ENCODE peak calls at places on chromosomes 16 and 17, in eight cellular contexts. M, W, S, B, Q, V, U and D are unnamed samples.

GRCh38 chr16:67922740-67923139 is 8.9 kb downstream of the CTRL start:
- DNase-seq in Q (no peak), B (peak; percentile 70), S (no peak), W (no peak), M (no peak), U (no peak), V (no peak), D (no peak)

GRCh38 chr16:73365010-73365409 is 317.1 kb upstream of the ZFHX3 start:
- DNase-seq in W (no peak), B (no peak), M (no peak), V (peak; percentile 39), S (no peak), Q (peak; percentile 60), U (no peak), D (no peak)

GRCh38 chr17:32136856-32137255 is 5.4 kb upstream of the RHOT1 start:
- DNase-seq in V (no peak), Q (peak; percentile 17), M (no peak), U (no peak), S (no peak), B (no peak), W (no peak), D (no peak)

GRCh38 chr16:73228649-73229048 is 180.7 kb upstream of the ZFHX3 start:
- DNase-seq in V (peak; percentile 87), M (no peak), B (no peak), W (no peak), Q (peak; percentile 93), S (no peak), U (no peak), D (no peak)

GRCh38 chr16:58152246-58152868 is 23.2 kb upstream of the CFAP20 start:
- DNase-seq in U (no peak), W (no peak), V (no peak), M (no peak), Q (no peak), B (no peak), S (no peak), D (no peak)

GRCh38 chr17:80938556-80938955 is 53.1 kb upstream of the CHMP6 start:
- DNase-seq in U (no peak), W (no peak), S (no peak), V (no peak), B (no peak), M (no peak), Q (no peak), D (no peak)

GRCh38 chr16:75002474-75002873 is 3.6 kb downstream of the ZNRF1 start:
- DNase-seq in W (no peak), U (no peak), V (no peak), Q (no peak), M (no peak), B (no peak), S (no peak), D (no peak)

GRCh38 chr17:181213-182163 is at the start of gene DOC2B:
- DNase-seq in S (peak; percentile 80), B (no peak), Q (peak; percentile 41), W (no peak), M (no peak), V (no peak), U (no peak), D (no peak)

GRCh38 chr17:41278176-41278955 is 2.9 kb downstream of the KRTAP9-7 start:
- DNase-seq in Q (no peak), V (no peak), M (no peak), S (no peak), W (no peak), B (no peak), U (no peak), D (no peak)

GRCh38 chr17:66573078-66573477 is 261.8 kb upstream of the CACNG5 start:
- DNase-seq in M (no peak), Q (no peak), S (no peak), W (no peak), B (no peak), U (no peak), V (no peak), D (no peak)

GRCh38 chr17:17367931-17368330 is 64.8 kb downstream of the NT5M start:
- DNase-seq in W (no peak), S (no peak), U (no peak), B (no peak), Q (no peak), M (no peak), V (no peak), D (no peak)

GRCh38 chr17:75503976-75504346 is 11.4 kb downstream of the CASKIN2 start:
- DNase-seq in M (no peak), B (no peak), Q (no peak), W (no peak), U (no peak), S (no peak), V (no peak), D (no peak)

GRCh38 chr17:42917236-42917603 is 16.6 kb downstream of the G6PC1 start:
- DNase-seq in V (no peak), S (no peak), M (no peak), B (no peak), W (no peak), Q (no peak), U (no peak), D (no peak)

GRCh38 chr16:49284962-49285361 is 3.3 kb upstream of the CBLN1 start:
- DNase-seq in W (no peak), V (no peak), S (no peak), B (no peak), M (no peak), Q (no peak), U (no peak), D (no peak)

GRCh38 chr16:87391950-87392822 is at the start of gene MAP1LC3B:
- DNase-seq in Q (peak; percentile 98), U (peak; percentile 77), V (peak; percentile 96), S (peak; percentile 95), M (peak; percentile 97), B (peak; percentile 95), W (peak; percentile 78), D (peak; percentile 99)

GRCh38 chr17:64320613-64321553 is 57.8 kb upstream of the TEX2 start:
- DNase-seq in S (peak; percentile 96), U (no peak), V (peak; percentile 88), W (peak; percentile 32), M (peak; percentile 73), Q (peak; percentile 90), B (no peak), D (peak; percentile 19)

GRCh38 chr17:69900829-69901228 is 174.2 kb upstream of the KCNJ16 start:
- DNase-seq in Q (peak; percentile 8), B (no peak), S (no peak), M (no peak), W (no peak), U (no peak), V (no peak), D (no peak)

GRCh38 chr17:27907976-27908558 is 14.9 kb upstream of the LYRM9 start:
- DNase-seq in B (no peak), U (no peak), W (no peak), S (no peak), Q (no peak), M (no peak), V (no peak), D (no peak)

GRCh38 chr17:52287611-52288010 is 129.1 kb upstream of the CA10 start:
- DNase-seq in S (no peak), W (no peak), V (no peak), U (no peak), B (no peak), M (no peak), Q (no peak), D (no peak)

GRCh38 chr17:44546711-44547606 is 10.3 kb upstream of the FZD2 start:
- DNase-seq in Q (peak; percentile 57), M (peak; percentile 74), W (no peak), V (peak; percentile 63), S (peak; percentile 58), U (no peak), B (no peak), D (no peak)

GRCh38 chr17:76550712-76551615 is 11.1 kb downstream of the PRCD start:
- DNase-seq in B (no peak), Q (peak; percentile 75), W (no peak), M (no peak), S (no peak), U (no peak), V (peak; percentile 62), D (no peak)

GRCh38 chr17:50865060-50865867 is 890 bp downstream of the TOB1 start:
- DNase-seq in S (no peak), U (no peak), V (peak; percentile 42), W (peak; percentile 22), Q (peak; percentile 54), B (no peak), M (no peak), D (peak; percentile 27)

GRCh38 chr16:55280622-55281021 is 43.4 kb upstream of the IRX6 start:
- DNase-seq in M (no peak), W (no peak), U (no peak), V (no peak), S (no peak), Q (no peak), B (no peak), D (no peak)

GRCh38 chr17:81331527-81332043 is 36.5 kb upstream of the SLC38A10 start:
- DNase-seq in U (no peak), S (no peak), M (no peak), B (no peak), W (no peak), V (no peak), Q (no peak), D (no peak)

GRCh38 chr17:5097101-5097834 is 14.4 kb downstream of the ZNF232 start:
- DNase-seq in S (no peak), M (no peak), V (no peak), Q (no peak), B (no peak), W (no peak), U (no peak), D (no peak)

GRCh38 chr17:5092139-5093010 is 14.1 kb downstream of the ZFP3 start:
- DNase-seq in S (no peak), M (no peak), B (no peak), V (peak; percentile 18), W (no peak), U (no peak), Q (no peak), D (no peak)
- H3K9me3 ChIP-seq in S (peaks cover 100% of the 10 kb centered on the region), M (peaks cover 36% of the 10 kb centered on the region), B (peaks cover 98% of the 10 kb centered on the region), V (peaks cover 4% of the 10 kb centered on the region), W (peaks cover 45% of the 10 kb centered on the region), U (peaks cover 96% of the 10 kb centered on the region), Q (peaks cover 3% of the 10 kb centered on the region), D (peaks cover 57% of the 10 kb centered on the region)

DNA sequence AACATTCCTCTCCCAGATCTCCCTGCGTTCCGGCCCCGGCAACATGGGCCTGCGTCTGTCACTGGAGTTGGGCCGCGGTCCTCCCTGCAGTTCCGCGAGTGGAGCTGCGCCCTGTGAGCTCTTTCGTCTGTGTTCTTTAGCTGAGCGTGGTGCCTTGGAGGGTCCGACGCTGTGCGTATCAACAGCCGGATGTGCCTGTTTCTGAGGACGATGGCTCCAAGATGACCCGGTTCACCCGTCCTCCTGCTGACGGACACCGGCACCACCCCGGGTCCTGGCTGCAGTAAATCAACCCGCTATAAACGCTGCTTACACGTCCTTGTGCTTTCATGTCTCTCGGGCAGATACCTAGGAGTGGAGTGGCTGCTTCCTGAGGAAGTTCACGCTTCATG is 44.8 kb upstream of the GNG13 start:
- DNase-seq in Q (no peak), U (no peak), B (no peak), M (no peak), V (no peak), W (no peak), S (no peak), D (no peak)
- H3K9me3 ChIP-seq in Q (no peaks in the 10 kb centered on the region), U (no peaks in the 10 kb centered on the region), B (no peaks in the 10 kb centered on the region), M (peaks cover 18% of the 10 kb centered on the region), V (no peaks in the 10 kb centered on the region), W (no peaks in the 10 kb centered on the region), S (peaks cover 16% of the 10 kb centered on the region), D (no peaks in the 10 kb centered on the region)

GRCh38 chr17:22233382-22233781 is 541.1 kb downstream of the KCNJ18 start:
- DNase-seq in U (no peak), B (no peak), M (no peak), Q (no peak), S (no peak), V (no peak), W (no peak), D (no peak)
- H3K9me3 ChIP-seq in U (no peaks in the 10 kb centered on the region), B (peaks cover 15% of the 10 kb centered on the region), M (no peaks in the 10 kb centered on the region), Q (no peaks in the 10 kb centered on the region), S (no peaks in the 10 kb centered on the region), V (no peaks in the 10 kb centered on the region), W (no peaks in the 10 kb centered on the region), D (peaks cover 4% of the 10 kb centered on the region)

GRCh38 chr16:10345629-10346028 is 40.2 kb upstream of the ATF7IP2 start:
- DNase-seq in V (no peak), W (no peak), B (no peak), U (no peak), Q (no peak), M (no peak), S (no peak), D (no peak)
- H3K9me3 ChIP-seq in V (no peaks in the 10 kb centered on the region), W (peaks cover 5% of the 10 kb centered on the region), B (peaks cover 47% of the 10 kb centered on the region), U (peaks cover 30% of the 10 kb centered on the region), Q (no peaks in the 10 kb centered on the region), M (peaks cover 6% of the 10 kb centered on the region), S (peaks cover 28% of the 10 kb centered on the region), D (peaks cover 6% of the 10 kb centered on the region)